ENCODE peak calls at places on chromosomes 2 and 18, in four cellular contexts. P, X, C and Q are unnamed samples.

GRCh38 chr18:27780061-27780740 is 396.7 kb downstream of the CDH2 start:
- DNase-seq in P (no peak), C (no peak), X (no peak), Q (no peak)

GRCh38 chr2:85042330-85042729 is 71.4 kb downstream of the KCMF1 start:
- DNase-seq in X (no peak), P (no peak), C (no peak), Q (no peak)

GRCh38 chr2:926259-926780 is 24.3 kb upstream of the SNTG2 start:
- DNase-seq in C (no peak), P (no peak), X (no peak), Q (no peak)

GRCh38 chr2:231709636-231709980 is 1.3 kb downstream of the PTMA start:
- DNase-seq in X (no peak), P (no peak), C (peak; percentile 25), Q (peak; percentile 57)

GRCh38 chr2:80231421-80231820 is 73.1 kb downstream of the LRRTM1 start:
- DNase-seq in X (no peak), P (no peak), C (no peak), Q (no peak)

GRCh38 chr18:13500891-13501887 is 225.2 kb downstream of the FAM210A start:
- DNase-seq in X (no peak), P (no peak), C (no peak), Q (no peak)

GRCh38 chr2:119283873-119284331 is 60.3 kb downstream of the STEAP3 start:
- DNase-seq in C (no peak), P (no peak), X (no peak), Q (no peak)

GRCh38 chr2:175218551-175218950 is 37.0 kb upstream of the ATP5MC3 start:
- DNase-seq in P (no peak), C (no peak), X (no peak), Q (no peak)

GRCh38 chr2:223306371-223306770 is 254.4 kb downstream of the KCNE4 start:
- DNase-seq in X (no peak), P (peak; percentile 9), C (no peak), Q (peak; percentile 51)

GRCh38 chr2:92073815-92074548 is 2797.2 kb upstream of the TEKT4 start:
- DNase-seq in X (no peak), P (no peak), C (peak; percentile 1), Q (no peak)

GRCh38 chr2:205850172-205850571 is 167.9 kb downstream of the NRP2 start:
- DNase-seq in X (no peak), C (no peak), P (no peak), Q (no peak)

GRCh38 chr2:68695971-68696370 is 38.6 kb upstream of the ARHGAP25 start:
- DNase-seq in P (no peak), C (no peak), X (no peak), Q (no peak)

GRCh38 chr2:190280565-190281330 is 38.9 kb downstream of the HIBCH start:
- DNase-seq in X (no peak), P (no peak), C (no peak), Q (no peak)

GRCh38 chr2:179555681-179556283 is 291.1 kb upstream of the SESTD1 start:
- DNase-seq in X (no peak), C (no peak), P (no peak), Q (no peak)

GRCh38 chr2:240664622-240665021 is 18.1 kb downstream of the AQP12B start:
- DNase-seq in C (no peak), P (no peak), X (no peak), Q (no peak)

GRCh38 chr2:150120271-150120950 is 367.1 kb downstream of the RND3 start:
- DNase-seq in X (no peak), P (no peak), C (no peak), Q (no peak)

GRCh38 chr2:175233135-175233719 is 51.7 kb upstream of the ATP5MC3 start:
- DNase-seq in C (no peak), P (no peak), X (no peak), Q (no peak)

GRCh38 chr2:43100883-43101662 is 125.3 kb downstream of the ZFP36L2 start:
- DNase-seq in X (no peak), P (no peak), C (no peak), Q (peak; percentile 85)

DNA sequence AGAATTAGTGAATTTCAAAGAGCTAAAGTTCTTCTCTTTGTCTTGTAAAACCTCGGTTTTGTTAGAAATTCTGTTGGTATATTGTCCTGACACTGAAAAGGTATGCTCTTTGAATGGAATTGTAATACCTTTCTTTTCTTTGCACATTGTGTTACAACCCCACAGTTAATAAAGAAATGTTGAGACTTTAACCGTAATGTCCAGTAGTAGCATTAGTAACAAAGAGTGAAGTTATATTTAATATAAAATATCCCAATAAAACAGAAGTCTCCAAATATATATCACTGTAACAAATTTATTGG is 69.8 kb downstream of the EHBP1 start:
- DNase-seq in C (no peak), P (no peak), X (no peak), Q (no peak)
- TF ChIP-seq RNF2 in C (no peak), P (no peak), X (no peak), Q (no peak)

GRCh38 chr18:2494921-2495320 is 76.4 kb downstream of the METTL4 start:
- DNase-seq in C (no peak), X (no peak), P (no peak), Q (no peak)
- TF ChIP-seq RNF2 in C (no peak), X (no peak), P (no peak), Q (no peak)

DNA sequence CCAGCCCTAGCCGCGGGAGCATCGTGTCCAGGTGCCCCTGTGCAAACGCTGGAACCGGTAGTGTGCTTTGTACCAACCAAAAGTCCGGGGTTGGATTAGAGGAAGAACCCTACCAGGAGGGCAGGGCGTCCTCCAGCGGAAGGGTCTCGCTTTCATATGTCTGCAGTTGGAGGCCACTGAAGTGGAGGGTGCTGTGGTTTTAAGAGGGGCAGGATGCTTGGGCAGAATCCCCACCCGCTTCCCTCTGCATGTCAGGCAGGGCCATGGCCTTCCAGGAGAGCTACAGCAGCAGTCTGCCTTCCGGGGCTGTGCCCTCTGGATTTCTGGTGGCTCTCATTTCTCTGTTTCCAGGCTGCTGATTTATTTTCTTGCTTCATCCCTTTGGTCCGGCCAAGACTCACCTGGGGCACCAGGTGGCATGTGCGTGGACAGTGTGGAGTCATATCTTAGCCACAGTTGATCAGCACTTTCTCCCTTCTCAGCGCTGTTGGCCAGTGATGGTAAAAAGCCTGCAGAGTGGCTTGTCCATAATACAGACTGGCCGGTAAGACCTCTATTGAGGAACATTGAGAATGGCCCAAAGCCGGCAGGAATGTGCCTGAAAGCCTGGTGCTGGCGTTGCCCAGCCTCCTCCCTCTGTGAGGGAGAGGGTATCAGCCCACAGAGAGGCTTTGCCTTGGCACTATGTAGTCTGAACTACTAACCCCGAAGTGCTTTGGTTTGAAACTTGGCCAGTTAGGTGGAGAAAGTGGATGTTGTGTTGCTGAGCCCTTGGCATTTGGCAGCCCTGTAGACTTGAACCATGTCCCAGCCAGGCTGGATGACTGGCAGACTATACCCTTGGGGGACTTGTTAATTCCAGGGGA is 1.8 kb downstream of the AGAP1 start:
- DNase-seq in C (no peak), X (no peak), P (no peak), Q (no peak)
- TF ChIP-seq RNF2 in C (no peak), X (no peak), P (no peak), Q (no peak)

GRCh38 chr2:132416996-132417395 is 391 bp downstream of the GPR39 start:
- DNase-seq in C (no peak), P (no peak), X (peak; percentile 27), Q (no peak)

GRCh38 chr2:132416080-132416911 is at the start of gene GPR39:
- DNase-seq in X (peak; percentile 88), C (peak; percentile 10), P (peak; percentile 92), Q (peak; percentile 72)

GRCh38 chr2:132412021-132412420 is 4.6 kb upstream of the GPR39 start:
- DNase-seq in X (no peak), P (no peak), C (no peak), Q (no peak)

GRCh38 chr2:132417430-132418035 is 928 bp downstream of the GPR39 start:
- DNase-seq in C (no peak), X (no peak), P (no peak), Q (no peak)

DNA sequence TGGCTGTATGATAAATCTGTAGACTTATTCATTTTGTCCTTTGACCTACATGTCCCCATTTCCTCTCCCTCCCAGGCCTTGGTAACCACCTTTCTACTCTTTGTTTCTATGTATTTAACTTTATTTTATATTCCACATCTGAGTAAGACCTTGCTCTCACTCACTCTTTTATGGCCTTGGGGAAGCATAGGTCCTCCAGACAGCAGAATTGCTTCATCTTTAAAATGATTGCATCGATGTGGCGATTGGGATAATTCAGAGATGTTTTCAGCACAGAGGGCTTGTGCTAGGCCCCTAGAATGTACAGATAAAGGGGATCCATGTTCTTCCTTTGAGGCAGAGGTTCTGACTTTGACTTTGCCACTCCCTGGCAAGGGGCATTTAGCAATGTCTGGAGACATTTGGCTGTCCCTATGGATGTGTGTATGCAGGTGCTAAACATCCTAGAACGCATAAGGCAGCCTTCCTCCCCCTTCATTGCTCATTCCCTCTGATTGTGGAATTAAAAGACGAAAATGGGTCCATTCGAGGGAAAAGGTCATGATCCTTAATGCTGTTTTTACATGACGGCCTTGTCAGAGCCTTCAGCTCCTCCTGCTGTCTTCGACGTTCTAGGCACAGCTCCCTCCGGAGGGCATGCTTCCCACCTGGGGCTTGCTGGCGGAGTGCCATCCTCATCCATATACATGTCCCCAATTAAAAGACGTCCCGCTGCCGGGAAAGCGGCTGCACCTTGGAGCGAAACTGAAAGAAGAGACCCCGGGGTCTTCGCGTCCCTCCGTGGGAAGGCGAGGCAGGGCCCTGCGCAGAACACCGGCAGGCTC is 1.1 kb upstream of the GPR39 start:
- DNase-seq in X (peak; percentile 21), C (no peak), P (no peak), Q (no peak)
- TF ChIP-seq RNF2 in X (no peak), C (no peak), P (no peak), Q (no peak)